ENCODE peak calls at places on chromosomes 13 and 19, in five cellular contexts. One of them, this sample, is unnamed.

GRCh38 chr13:60435762-60436374 is 38.8 kb downstream of the TDRD3 start:
- DNase-seq in tibial nerve: no peak
- DNase-seq in IMR-90: no peak
- DNase-seq in stimulated activated CD4-positive, alpha-beta T cell treated with anti-CD3 and anti-CD28 coated beads, Interleukin-12 subunit alpha, Interleukin-12 subunit beta, amount 100 ng/mL, for 4 hours: no peak
- DNase-seq in non-pigmented ciliary epithelial cell: no peak
- DNase-seq in this sample: no peak

GRCh38 chr13:98173431-98173921 is 3.6 kb downstream of the RNF113B start:
- DNase-seq in tibial nerve: peak
- DNase-seq in IMR-90: peak
- DNase-seq in stimulated activated CD4-positive, alpha-beta T cell treated with anti-CD3 and anti-CD28 coated beads, Interleukin-12 subunit alpha, Interleukin-12 subunit beta, amount 100 ng/mL, for 4 hours: no peak
- DNase-seq in non-pigmented ciliary epithelial cell: peak
- DNase-seq in this sample: no peak

GRCh38 chr13:79483302-79483701 is 2.3 kb downstream of the NDFIP2 start:
- DNase-seq in tibial nerve: no peak
- DNase-seq in IMR-90: peak
- DNase-seq in stimulated activated CD4-positive, alpha-beta T cell treated with anti-CD3 and anti-CD28 coated beads, Interleukin-12 subunit alpha, Interleukin-12 subunit beta, amount 100 ng/mL, for 4 hours: no peak
- DNase-seq in non-pigmented ciliary epithelial cell: no peak
- DNase-seq in this sample: no peak

GRCh38 chr13:50168803-50169202 is 153.6 kb downstream of the KCNRG start:
- DNase-seq in tibial nerve: no peak
- DNase-seq in IMR-90: no peak
- DNase-seq in stimulated activated CD4-positive, alpha-beta T cell treated with anti-CD3 and anti-CD28 coated beads, Interleukin-12 subunit alpha, Interleukin-12 subunit beta, amount 100 ng/mL, for 4 hours: no peak
- DNase-seq in non-pigmented ciliary epithelial cell: no peak
- DNase-seq in this sample: no peak

GRCh38 chr13:110023729-110024645 is 237.6 kb upstream of the IRS2 start:
- DNase-seq in tibial nerve: no peak
- DNase-seq in IMR-90: peak
- DNase-seq in stimulated activated CD4-positive, alpha-beta T cell treated with anti-CD3 and anti-CD28 coated beads, Interleukin-12 subunit alpha, Interleukin-12 subunit beta, amount 100 ng/mL, for 4 hours: no peak
- DNase-seq in non-pigmented ciliary epithelial cell: no peak
- DNase-seq in this sample: peak

GRCh38 chr19:10193666-10194499 is 870 bp downstream of the DNMT1 start:
- DNase-seq in tibial nerve: peak
- DNase-seq in IMR-90: peak
- DNase-seq in stimulated activated CD4-positive, alpha-beta T cell treated with anti-CD3 and anti-CD28 coated beads, Interleukin-12 subunit alpha, Interleukin-12 subunit beta, amount 100 ng/mL, for 4 hours: no peak
- DNase-seq in non-pigmented ciliary epithelial cell: no peak
- DNase-seq in this sample: no peak

GRCh38 chr19:54013866-54014265 is 22.4 kb downstream of the CACNG6 start:
- DNase-seq in tibial nerve: no peak
- DNase-seq in IMR-90: no peak
- DNase-seq in stimulated activated CD4-positive, alpha-beta T cell treated with anti-CD3 and anti-CD28 coated beads, Interleukin-12 subunit alpha, Interleukin-12 subunit beta, amount 100 ng/mL, for 4 hours: no peak
- DNase-seq in non-pigmented ciliary epithelial cell: no peak
- DNase-seq in this sample: no peak

GRCh38 chr13:23656637-23657036 is 86.4 kb downstream of the TNFRSF19 start:
- DNase-seq in tibial nerve: no peak
- DNase-seq in IMR-90: peak
- DNase-seq in stimulated activated CD4-positive, alpha-beta T cell treated with anti-CD3 and anti-CD28 coated beads, Interleukin-12 subunit alpha, Interleukin-12 subunit beta, amount 100 ng/mL, for 4 hours: no peak
- DNase-seq in non-pigmented ciliary epithelial cell: peak
- DNase-seq in this sample: peak

GRCh38 chr13:114222461-114222968 is 12.2 kb upstream of the CDC16 start:
- DNase-seq in tibial nerve: peak
- DNase-seq in IMR-90: peak
- DNase-seq in stimulated activated CD4-positive, alpha-beta T cell treated with anti-CD3 and anti-CD28 coated beads, Interleukin-12 subunit alpha, Interleukin-12 subunit beta, amount 100 ng/mL, for 4 hours: no peak
- DNase-seq in non-pigmented ciliary epithelial cell: no peak
- DNase-seq in this sample: no peak

GRCh38 chr19:41350735-41351338 is 2.9 kb downstream of the TGFB1 start:
- DNase-seq in tibial nerve: no peak
- DNase-seq in IMR-90: peak
- DNase-seq in stimulated activated CD4-positive, alpha-beta T cell treated with anti-CD3 and anti-CD28 coated beads, Interleukin-12 subunit alpha, Interleukin-12 subunit beta, amount 100 ng/mL, for 4 hours: no peak
- DNase-seq in non-pigmented ciliary epithelial cell: no peak
- DNase-seq in this sample: no peak

This sample was measured in NCI-H1417 treated with DMSO at 0.1 percent for 48 hours.